ENCODE peak calls at places on chromosomes 5 and 9, in five cellular contexts. One of them, this sample, is unnamed.

GRCh38 chr5:115194671-115195070 is 25.0 kb upstream of the TRIM36 start:
- DNase-seq in central memory CD4-positive, alpha-beta T cell: no peak
- DNase-seq in HT-29: peak; percentile 71
- DNase-seq in fibroblast of lung: no peak
- DNase-seq in stimulated activated CD4-positive, alpha-beta T cell treated with anti-CD3 and anti-CD28 coated beads, TNF-alpha, amount 100 ng/mL, for 24 hours: no peak
- DNase-seq in this sample: no peak

GRCh38 chr5:12230659-12231058 is 326.4 kb upstream of the CTNND2 start:
- DNase-seq in stimulated activated CD4-positive, alpha-beta T cell treated with anti-CD3 and anti-CD28 coated beads, TNF-alpha, amount 100 ng/mL, for 24 hours: no peak
- DNase-seq in central memory CD4-positive, alpha-beta T cell: no peak
- DNase-seq in fibroblast of lung: no peak
- DNase-seq in HT-29: no peak
- DNase-seq in this sample: no peak

GRCh38 chr5:123287881-123288280 is 135.3 kb downstream of the CEP120 start:
- DNase-seq in stimulated activated CD4-positive, alpha-beta T cell treated with anti-CD3 and anti-CD28 coated beads, TNF-alpha, amount 100 ng/mL, for 24 hours: no peak
- DNase-seq in fibroblast of lung: no peak
- DNase-seq in central memory CD4-positive, alpha-beta T cell: no peak
- DNase-seq in HT-29: no peak
- DNase-seq in this sample: no peak

GRCh38 chr5:54063817-54064216 is 246.6 kb downstream of the ARL15 start:
- DNase-seq in central memory CD4-positive, alpha-beta T cell: no peak
- DNase-seq in fibroblast of lung: peak; percentile 71
- DNase-seq in stimulated activated CD4-positive, alpha-beta T cell treated with anti-CD3 and anti-CD28 coated beads, TNF-alpha, amount 100 ng/mL, for 24 hours: no peak
- DNase-seq in HT-29: no peak
- DNase-seq in this sample: no peak

GRCh38 chr5:96657068-96657467 is 5.1 kb upstream of the CAST start:
- DNase-seq in stimulated activated CD4-positive, alpha-beta T cell treated with anti-CD3 and anti-CD28 coated beads, TNF-alpha, amount 100 ng/mL, for 24 hours: peak; percentile 29
- DNase-seq in fibroblast of lung: peak; percentile 94
- DNase-seq in HT-29: peak; percentile 68
- DNase-seq in central memory CD4-positive, alpha-beta T cell: peak; percentile 46
- DNase-seq in this sample: peak; percentile 38

GRCh38 chr9:137276757-137277328 is 683 bp upstream of the TOR4A start:
- DNase-seq in fibroblast of lung: peak; percentile 77
- DNase-seq in central memory CD4-positive, alpha-beta T cell: no peak
- DNase-seq in HT-29: peak; percentile 76
- DNase-seq in stimulated activated CD4-positive, alpha-beta T cell treated with anti-CD3 and anti-CD28 coated beads, TNF-alpha, amount 100 ng/mL, for 24 hours: no peak
- DNase-seq in this sample: no peak

GRCh38 chr5:71719092-71719964 is at the start of gene CARTPT:
- DNase-seq in fibroblast of lung: peak; percentile 7
- DNase-seq in stimulated activated CD4-positive, alpha-beta T cell treated with anti-CD3 and anti-CD28 coated beads, TNF-alpha, amount 100 ng/mL, for 24 hours: no peak
- DNase-seq in HT-29: no peak
- DNase-seq in central memory CD4-positive, alpha-beta T cell: no peak
- DNase-seq in this sample: no peak

GRCh38 chr5:3385874-3386536 is 209.6 kb upstream of the IRX1 start:
- DNase-seq in HT-29: no peak
- DNase-seq in fibroblast of lung: no peak
- DNase-seq in central memory CD4-positive, alpha-beta T cell: no peak
- DNase-seq in stimulated activated CD4-positive, alpha-beta T cell treated with anti-CD3 and anti-CD28 coated beads, TNF-alpha, amount 100 ng/mL, for 24 hours: no peak
- DNase-seq in this sample: peak; percentile 12

GRCh38 chr5:126066795-126067321 is 356.4 kb upstream of the GRAMD2B start:
- DNase-seq in central memory CD4-positive, alpha-beta T cell: no peak
- DNase-seq in fibroblast of lung: no peak
- DNase-seq in stimulated activated CD4-positive, alpha-beta T cell treated with anti-CD3 and anti-CD28 coated beads, TNF-alpha, amount 100 ng/mL, for 24 hours: no peak
- DNase-seq in HT-29: no peak
- DNase-seq in this sample: no peak

GRCh38 chr9:107933042-107933441 is 443.5 kb upstream of the KLF4 start:
- DNase-seq in stimulated activated CD4-positive, alpha-beta T cell treated with anti-CD3 and anti-CD28 coated beads, TNF-alpha, amount 100 ng/mL, for 24 hours: no peak
- DNase-seq in HT-29: no peak
- DNase-seq in central memory CD4-positive, alpha-beta T cell: no peak
- DNase-seq in fibroblast of lung: no peak
- DNase-seq in this sample: no peak

GRCh38 chr9:6441269-6441668 is 28.3 kb downstream of the UHRF2 start:
- DNase-seq in central memory CD4-positive, alpha-beta T cell: no peak
- DNase-seq in stimulated activated CD4-positive, alpha-beta T cell treated with anti-CD3 and anti-CD28 coated beads, TNF-alpha, amount 100 ng/mL, for 24 hours: no peak
- DNase-seq in fibroblast of lung: no peak
- DNase-seq in HT-29: no peak
- DNase-seq in this sample: no peak

GRCh38 chr5:94785111-94785510 is 166.6 kb downstream of the SLF1 start:
- DNase-seq in stimulated activated CD4-positive, alpha-beta T cell treated with anti-CD3 and anti-CD28 coated beads, TNF-alpha, amount 100 ng/mL, for 24 hours: no peak
- DNase-seq in central memory CD4-positive, alpha-beta T cell: no peak
- DNase-seq in fibroblast of lung: peak; percentile 20
- DNase-seq in HT-29: peak; percentile 4
- DNase-seq in this sample: no peak

GRCh38 chr5:19988447-19988846 is 447 bp upstream of the CDH18 start:
- DNase-seq in central memory CD4-positive, alpha-beta T cell: no peak
- DNase-seq in HT-29: no peak
- DNase-seq in fibroblast of lung: no peak
- DNase-seq in stimulated activated CD4-positive, alpha-beta T cell treated with anti-CD3 and anti-CD28 coated beads, TNF-alpha, amount 100 ng/mL, for 24 hours: no peak
- DNase-seq in this sample: no peak

GRCh38 chr9:75664597-75664996 is 225.9 kb upstream of the PCSK5 start:
- DNase-seq in central memory CD4-positive, alpha-beta T cell: no peak
- DNase-seq in fibroblast of lung: no peak
- DNase-seq in HT-29: no peak
- DNase-seq in stimulated activated CD4-positive, alpha-beta T cell treated with anti-CD3 and anti-CD28 coated beads, TNF-alpha, amount 100 ng/mL, for 24 hours: no peak
- DNase-seq in this sample: no peak

GRCh38 chr5:135013947-135014570 is 20.0 kb downstream of the PITX1 start:
- DNase-seq in central memory CD4-positive, alpha-beta T cell: no peak
- DNase-seq in HT-29: no peak
- DNase-seq in fibroblast of lung: peak; percentile 38
- DNase-seq in stimulated activated CD4-positive, alpha-beta T cell treated with anti-CD3 and anti-CD28 coated beads, TNF-alpha, amount 100 ng/mL, for 24 hours: no peak
- DNase-seq in this sample: no peak

GRCh38 chr5:2563046-2563445 is 188.4 kb downstream of the IRX2 start:
- DNase-seq in stimulated activated CD4-positive, alpha-beta T cell treated with anti-CD3 and anti-CD28 coated beads, TNF-alpha, amount 100 ng/mL, for 24 hours: no peak
- DNase-seq in HT-29: peak; percentile 35
- DNase-seq in central memory CD4-positive, alpha-beta T cell: no peak
- DNase-seq in fibroblast of lung: no peak
- DNase-seq in this sample: no peak

GRCh38 chr9:304519-305185 is 90.0 kb downstream of the DOCK8 start:
- DNase-seq in stimulated activated CD4-positive, alpha-beta T cell treated with anti-CD3 and anti-CD28 coated beads, TNF-alpha, amount 100 ng/mL, for 24 hours: no peak
- DNase-seq in HT-29: peak; percentile 58
- DNase-seq in fibroblast of lung: no peak
- DNase-seq in central memory CD4-positive, alpha-beta T cell: peak; percentile 68
- DNase-seq in this sample: no peak

GRCh38 chr5:137808503-137809135 is 54.5 kb upstream of the HNRNPA0 start:
- DNase-seq in stimulated activated CD4-positive, alpha-beta T cell treated with anti-CD3 and anti-CD28 coated beads, TNF-alpha, amount 100 ng/mL, for 24 hours: no peak
- DNase-seq in central memory CD4-positive, alpha-beta T cell: no peak
- DNase-seq in fibroblast of lung: no peak
- DNase-seq in HT-29: no peak
- DNase-seq in this sample: no peak

GRCh38 chr5:94025788-94026473 is 284.5 kb upstream of the POU5F2 start:
- DNase-seq in stimulated activated CD4-positive, alpha-beta T cell treated with anti-CD3 and anti-CD28 coated beads, TNF-alpha, amount 100 ng/mL, for 24 hours: no peak
- DNase-seq in HT-29: no peak
- DNase-seq in central memory CD4-positive, alpha-beta T cell: no peak
- DNase-seq in fibroblast of lung: no peak
- DNase-seq in this sample: no peak

GRCh38 chr9:4084440-4084818 is 215.4 kb downstream of the GLIS3 start:
- DNase-seq in fibroblast of lung: peak; percentile 95
- DNase-seq in stimulated activated CD4-positive, alpha-beta T cell treated with anti-CD3 and anti-CD28 coated beads, TNF-alpha, amount 100 ng/mL, for 24 hours: no peak
- DNase-seq in HT-29: no peak
- DNase-seq in central memory CD4-positive, alpha-beta T cell: no peak
- DNase-seq in this sample: no peak

GRCh38 chr5:115600771-115601170 is 1.5 kb downstream of the TICAM2 start:
- DNase-seq in central memory CD4-positive, alpha-beta T cell: no peak
- DNase-seq in stimulated activated CD4-positive, alpha-beta T cell treated with anti-CD3 and anti-CD28 coated beads, TNF-alpha, amount 100 ng/mL, for 24 hours: no peak
- DNase-seq in HT-29: no peak
- DNase-seq in fibroblast of lung: peak; percentile 43
- DNase-seq in this sample: no peak

GRCh38 chr5:179217356-179217755 is 127.9 kb downstream of the ADAMTS2 start:
- DNase-seq in central memory CD4-positive, alpha-beta T cell: no peak
- DNase-seq in stimulated activated CD4-positive, alpha-beta T cell treated with anti-CD3 and anti-CD28 coated beads, TNF-alpha, amount 100 ng/mL, for 24 hours: no peak
- DNase-seq in fibroblast of lung: peak; percentile 20
- DNase-seq in HT-29: no peak
- DNase-seq in this sample: no peak

GRCh38 chr5:151682751-151683331 is 3.9 kb downstream of the SPARC start:
- DNase-seq in central memory CD4-positive, alpha-beta T cell: no peak
- DNase-seq in HT-29: no peak
- DNase-seq in fibroblast of lung: peak; percentile 71
- DNase-seq in stimulated activated CD4-positive, alpha-beta T cell treated with anti-CD3 and anti-CD28 coated beads, TNF-alpha, amount 100 ng/mL, for 24 hours: no peak
- DNase-seq in this sample: no peak

GRCh38 chr9:29325855-29326254 is 1752.6 kb upstream of the C9orf72 start:
- DNase-seq in fibroblast of lung: no peak
- DNase-seq in HT-29: no peak
- DNase-seq in central memory CD4-positive, alpha-beta T cell: no peak
- DNase-seq in stimulated activated CD4-positive, alpha-beta T cell treated with anti-CD3 and anti-CD28 coated beads, TNF-alpha, amount 100 ng/mL, for 24 hours: no peak
- DNase-seq in this sample: no peak

GRCh38 chr5:62460578-62460983 is 48.0 kb downstream of the IPO11 start:
- DNase-seq in central memory CD4-positive, alpha-beta T cell: peak; percentile 29
- DNase-seq in HT-29: peak; percentile 46
- DNase-seq in fibroblast of lung: peak; percentile 75
- DNase-seq in stimulated activated CD4-positive, alpha-beta T cell treated with anti-CD3 and anti-CD28 coated beads, TNF-alpha, amount 100 ng/mL, for 24 hours: no peak
- DNase-seq in this sample: no peak

GRCh38 chr5:132489871-132490483 is 596 bp downstream of the IRF1 start:
- DNase-seq in HT-29: peak; percentile 45
- DNase-seq in central memory CD4-positive, alpha-beta T cell: no peak
- DNase-seq in stimulated activated CD4-positive, alpha-beta T cell treated with anti-CD3 and anti-CD28 coated beads, TNF-alpha, amount 100 ng/mL, for 24 hours: peak; percentile 52
- DNase-seq in fibroblast of lung: peak; percentile 45
- DNase-seq in this sample: peak; percentile 76

This sample was measured in stimulated activated effector memory CD8-positive, alpha-beta T cell treated with anti-CD3 and anti-CD28 coated beads, Interleukin-12 subunit alpha, Interleukin-12 subunit beta, amount 100 ng/mL, for 72 hours.